ENCODE peak calls at places on chromosomes 13 and 19, in four cellular contexts. X is ovary, N is uterus, I is testis. M is an unnamed sample. For H3K9me3, the result is how much of the 10 kb centered on the place peaks cover.

GRCh38 chr13:22848539-22849052 is 332.2 kb upstream of the SGCG start:
- DNase-seq in N (no peak), I (peak), X (no peak), M (no peak)

GRCh38 chr19:10640361-10640760 is 13.8 kb upstream of the ILF3 start:
- DNase-seq in N (no peak), X (no peak), I (no peak), M (no peak)

GRCh38 chr13:32594339-32594738 is 8.1 kb downstream of the PDS5B start:
- DNase-seq in I (no peak), N (no peak), X (no peak), M (no peak)

GRCh38 chr19:18543814-18544475 is 572 bp upstream of the FKBP8 start:
- DNase-seq in I (peak), N (peak), X (no peak), M (peak)

GRCh38 chr19:7257148-7258041 is 36.8 kb downstream of the INSR start:
- DNase-seq in X (peak), N (peak), I (peak), M (no peak)

GRCh38 chr13:74135306-74136088 is 1.3 kb upstream of the KLF12 start:
- DNase-seq in X (peak), N (peak), I (peak), M (peak)

GRCh38 chr13:51797664-51798488 is 6.1 kb downstream of the DHRS12 start:
- DNase-seq in I (peak), X (no peak), N (peak), M (no peak)

GRCh38 chr19:39607561-39607960 is 5.2 kb downstream of the LGALS13 start:
- DNase-seq in X (no peak), N (no peak), I (no peak), M (no peak)

GRCh38 chr19:51712461-51713081 is 11.2 kb downstream of the HAS1 start:
- DNase-seq in N (no peak), I (no peak), X (no peak), M (no peak)

GRCh38 chr13:93624371-93624777 is 397.8 kb downstream of the GPC6 start:
- DNase-seq in X (no peak), N (no peak), I (no peak), M (no peak)

GRCh38 chr19:39046037-39046821 is 13.9 kb upstream of the FBXO27 start:
- DNase-seq in X (no peak), I (peak), N (no peak), M (no peak)

GRCh38 chr13:113145911-113146598 is 12.4 kb upstream of the PROZ start:
- DNase-seq in I (no peak), N (no peak), X (peak), M (no peak)

GRCh38 chr13:51761638-51762350 is 42.2 kb downstream of the DHRS12 start:
- DNase-seq in I (no peak), N (no peak), X (no peak), M (no peak)

GRCh38 chr19:45667620-45668341 is at the start of gene GIPR:
- DNase-seq in X (no peak), I (no peak), N (no peak), M (no peak)

GRCh38 chr19:45676851-45677263 is 8.8 kb downstream of the GIPR start:
- DNase-seq in X (no peak), I (no peak), N (no peak), M (no peak)

GRCh38 chr19:45668342-45668871 is 386 bp downstream of the GIPR start:
- DNase-seq in I (no peak), N (no peak), X (no peak), M (no peak)

DNA sequence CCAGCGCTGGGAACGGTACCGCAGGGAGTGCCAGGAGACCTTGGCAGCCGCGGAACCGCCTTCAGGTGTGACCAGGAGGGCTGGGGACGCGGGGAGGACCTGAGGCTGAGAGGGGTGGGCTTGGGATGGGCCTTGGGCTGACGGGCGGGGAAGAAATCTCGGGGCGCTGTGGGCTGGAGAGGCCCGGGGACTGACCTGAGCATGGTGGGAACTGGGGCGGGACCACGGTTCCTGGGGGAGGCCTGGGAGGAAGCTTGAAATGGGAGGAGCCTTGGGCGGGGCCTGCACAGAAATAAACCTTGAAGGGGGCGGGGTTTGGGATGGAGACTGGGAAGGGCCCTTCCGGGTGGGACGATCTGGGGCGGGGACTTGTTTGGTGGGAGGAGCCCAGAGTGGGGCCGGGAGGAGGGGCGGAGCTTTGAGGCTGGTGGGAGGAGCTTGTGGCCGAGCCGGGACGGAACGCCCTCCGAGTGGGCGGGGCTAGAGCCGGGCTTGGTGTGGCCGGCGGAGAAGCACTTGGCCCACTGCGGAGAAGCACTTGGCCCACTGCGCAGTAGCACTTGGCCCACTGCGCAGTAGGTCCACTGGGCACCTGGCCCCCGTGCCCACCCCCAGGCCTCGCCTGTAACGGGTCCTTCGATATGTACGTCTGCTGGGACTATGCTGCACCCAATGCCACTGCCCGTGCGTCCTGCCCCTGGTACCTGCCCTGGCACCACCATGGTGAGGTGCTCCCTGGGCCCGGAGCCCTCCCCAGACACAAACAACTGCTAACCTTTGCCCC is 2.8 kb downstream of the GIPR start:
- DNase-seq in N (peak), X (peak), I (peak), M (no peak)
- TF ChIP-seq POLR2A in N (no peak), X (no peak), I (no peak), M (no peak)

GRCh38 chr19:8910775-8911414 is 78.7 kb downstream of the MBD3L1 start:
- DNase-seq in N (no peak), I (no peak), X (no peak), M (no peak)

GRCh38 chr19:8905342-8905741 is 73.2 kb downstream of the MBD3L1 start:
- DNase-seq in N (no peak), X (no peak), I (no peak), M (no peak)

GRCh38 chr19:8902520-8902919 is 70.3 kb downstream of the MBD3L1 start:
- DNase-seq in I (no peak), X (no peak), N (no peak), M (no peak)

GRCh38 chr19:8904597-8904996 is 72.4 kb downstream of the MBD3L1 start:
- DNase-seq in N (no peak), I (no peak), X (no peak), M (no peak)

DNA sequence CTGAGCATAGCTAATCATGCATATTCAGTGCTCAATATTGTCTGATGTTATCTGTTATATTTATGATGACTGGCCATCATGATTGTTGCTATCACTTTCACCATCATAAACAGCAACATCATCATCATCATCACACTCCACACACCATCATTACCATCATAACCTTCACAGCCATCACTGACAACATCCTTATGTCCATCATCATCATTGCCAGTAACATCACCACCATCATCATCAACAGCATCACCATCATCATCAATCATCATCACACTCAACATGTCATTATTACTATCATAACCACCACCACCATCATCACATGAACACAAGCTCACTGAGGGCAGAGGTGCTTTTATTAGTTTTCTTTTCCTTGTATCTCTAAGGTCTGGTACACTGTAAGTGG is 75.9 kb downstream of the MBD3L1 start:
- DNase-seq in X (no peak), N (no peak), I (no peak), M (no peak)
- H3K9me3 ChIP-seq in X (under half), N (under half), I (under half), M (under half)

DNA sequence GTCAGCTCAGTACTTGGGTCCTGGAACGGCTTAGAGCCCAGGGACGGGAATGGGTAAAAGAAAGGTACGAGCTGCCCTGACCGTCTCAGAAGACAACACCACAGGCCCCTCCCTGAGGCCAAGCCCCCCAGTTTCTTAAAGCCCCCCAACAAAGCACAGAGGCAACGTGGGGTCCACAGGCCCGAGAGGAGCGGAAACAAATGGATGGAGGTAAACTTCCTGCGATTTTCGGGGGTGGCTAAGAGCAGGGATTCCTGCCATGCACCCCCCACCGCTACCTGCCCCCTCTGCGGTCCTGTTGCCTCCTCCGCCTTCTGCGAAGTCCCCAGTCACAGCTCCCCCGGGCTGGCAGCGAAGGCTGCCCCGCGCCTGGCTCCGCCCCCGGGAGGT is 48.2 kb downstream of the PTPRS start:
- DNase-seq in N (no peak), I (no peak), X (no peak), M (peak)
- H3K27ac ChIP-seq in N (peak), I (peak), X (peak), M (peak)

GRCh38 chr19:56543776-56544175 is 5.0 kb downstream of the ZFP28 start:
- DNase-seq in X (no peak), I (no peak), N (no peak), M (no peak)
- TF ChIP-seq POLR2A in X (no peak), I (no peak), N (no peak), M (no peak)

DNA sequence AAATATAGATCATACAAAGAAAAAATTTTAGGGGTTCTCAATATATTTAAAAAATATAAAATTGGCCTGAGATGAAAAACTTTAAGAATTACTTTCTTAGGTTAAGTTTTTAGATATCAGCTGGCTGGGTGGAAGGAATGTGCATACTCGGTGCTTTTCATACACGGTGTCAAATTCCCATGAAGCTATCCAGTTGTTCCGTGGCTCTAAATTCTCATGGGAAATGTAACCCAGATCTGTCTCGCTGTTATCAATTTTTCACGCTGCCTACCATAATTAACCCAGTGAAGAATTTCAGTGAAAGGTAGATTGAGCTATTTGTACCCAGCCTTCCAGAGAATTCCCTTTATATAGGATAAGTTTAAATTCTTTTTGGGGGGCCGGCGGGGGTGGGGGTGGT is 11.6 kb upstream of the ZNF835 start:
- DNase-seq in I (no peak), N (no peak), X (no peak), M (no peak)
- H3K9me3 ChIP-seq in I (under half), N (under half), X (under half), M (under half)

GRCh38 chr19:34135033-34135370 is 37.3 kb upstream of the LSM14A start:
- DNase-seq in I (no peak), X (no peak), N (no peak), M (no peak)
- H3K27ac ChIP-seq in I (peak), X (peak), N (peak), M (peak)

GRCh38 chr13:30870049-30870884 is 35.8 kb upstream of the MEDAG start:
- DNase-seq in X (peak), I (peak), N (peak), M (peak)
- TF ChIP-seq POLR2A in X (peak), I (no peak), N (peak), M (peak)